ENCODE peak calls at places on chromosomes 2 and 18, in six cellular contexts. E is A549, O is HepG2, K is K562, W is GM12878, N is upper lobe of left lung. C is an unnamed sample.

GRCh38 chr2:112834379-112835014 is 2.1 kb downstream of the IL1B start:
- ATAC-seq in E (no peak), O (peak; percentile 72), K (no peak), W (no peak), N (no peak), C (no peak)

GRCh38 chr2:111924617-111925107 is 26.3 kb downstream of the MERTK start:
- ATAC-seq in E (no peak), O (no peak), K (no peak), W (no peak), N (no peak), C (no peak)

GRCh38 chr18:63505566-63506335 is 29.0 kb downstream of the SERPINB5 start:
- ATAC-seq in E (peak; percentile 80), O (peak; percentile 78), K (peak; percentile 84), W (peak; percentile 85), N (no peak), C (no peak)

GRCh38 chr18:79962311-79962710 is 2.1 kb upstream of the HSBP1L1 start:
- ATAC-seq in E (no peak), O (no peak), K (no peak), W (no peak), N (peak; percentile 86), C (no peak)

GRCh38 chr18:80200932-80201672 is 46.2 kb downstream of the PARD6G start:
- ATAC-seq in E (no peak), O (no peak), K (no peak), W (peak; percentile 10), N (no peak), C (no peak)

GRCh38 chr2:75317316-75317715 is 118.0 kb upstream of the TACR1 start:
- ATAC-seq in E (no peak), O (no peak), K (no peak), W (peak; percentile 48), N (no peak), C (no peak)

GRCh38 chr2:8285898-8286297 is 396.0 kb upstream of the ID2 start:
- ATAC-seq in E (no peak), O (no peak), K (no peak), W (no peak), N (no peak), C (no peak)

GRCh38 chr2:177611310-177611886 is 218.8 kb downstream of the AGPS start:
- ATAC-seq in E (no peak), O (peak; percentile 38), K (no peak), W (no peak), N (peak; percentile 69), C (no peak)

GRCh38 chr2:168397629-168398028 is 58.4 kb upstream of the CERS6 start:
- ATAC-seq in E (no peak), O (no peak), K (no peak), W (no peak), N (no peak), C (no peak)

GRCh38 chr2:150487537-150488429 is at the start of gene RND3:
- ATAC-seq in E (peak; percentile 62), O (peak; percentile 85), K (peak; percentile 92), W (peak; percentile 60), N (peak; percentile 89), C (peak; percentile 87)
- TF ChIP-seq POLR2A in E (peak; percentile 100), O (no peak), K (no peak), W (no peak), N (peak; percentile 82), C (peak; percentile 97)

DNA sequence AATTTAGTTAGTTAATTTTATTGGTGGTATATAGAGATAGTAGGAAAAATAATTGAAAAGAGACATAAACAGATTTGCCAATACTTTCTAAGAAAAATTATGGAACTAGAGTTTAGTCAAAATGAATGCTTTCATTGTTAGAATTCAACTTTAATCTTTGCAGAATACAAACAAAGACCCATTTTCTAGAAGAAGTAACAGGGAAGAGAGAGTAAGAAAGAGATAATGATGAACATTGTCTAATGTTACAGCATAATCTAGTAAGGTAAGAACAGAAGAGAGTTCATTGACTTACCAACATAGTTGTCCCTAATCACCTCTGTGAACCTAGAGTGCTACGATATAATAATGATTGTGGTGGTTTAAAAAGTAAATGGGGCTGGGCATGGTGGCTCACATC is 23.7 kb downstream of the SCN1A start:
- ATAC-seq in E (no peak), O (peak; percentile 41), K (no peak), W (no peak), N (no peak), C (no peak)
- TF ChIP-seq EP300 in E (no peak), O (no peak), K (no peak), W (no peak), N (no peak), C (no peak)

GRCh38 chr18:74171910-74172606 is 23.7 kb downstream of the TIMM21 start:
- ATAC-seq in E (peak; percentile 60), O (peak; percentile 84), K (peak; percentile 44), W (peak; percentile 97), N (no peak), C (no peak)

GRCh38 chr18:74163019-74163656 is 14.8 kb downstream of the TIMM21 start:
- ATAC-seq in E (no peak), O (no peak), K (no peak), W (no peak), N (no peak), C (no peak)

GRCh38 chr18:74166397-74166796 is 18.1 kb downstream of the TIMM21 start:
- ATAC-seq in E (no peak), O (peak; percentile 75), K (no peak), W (no peak), N (no peak), C (no peak)
- TF ChIP-seq POLR2A in E (no peak), O (no peak), K (no peak), W (no peak), N (no peak), C (no peak)

GRCh38 chr2:29013046-29013780 is 32.1 kb downstream of the TOGARAM2 start:
- ATAC-seq in E (peak; percentile 37), O (no peak), K (no peak), W (no peak), N (no peak), C (no peak)
- TF ChIP-seq EP300 in E (no peak), O (no peak), K (no peak), W (no peak), N (no peak), C (no peak)

GRCh38 chr18:11458447-11458846 is 150.9 kb upstream of the SLC35G4 start:
- ATAC-seq in E (no peak), O (no peak), K (no peak), W (no peak), N (no peak), C (no peak)
- TF ChIP-seq POLR2A in E (no peak), O (no peak), K (no peak), W (no peak), N (no peak), C (no peak)

DNA sequence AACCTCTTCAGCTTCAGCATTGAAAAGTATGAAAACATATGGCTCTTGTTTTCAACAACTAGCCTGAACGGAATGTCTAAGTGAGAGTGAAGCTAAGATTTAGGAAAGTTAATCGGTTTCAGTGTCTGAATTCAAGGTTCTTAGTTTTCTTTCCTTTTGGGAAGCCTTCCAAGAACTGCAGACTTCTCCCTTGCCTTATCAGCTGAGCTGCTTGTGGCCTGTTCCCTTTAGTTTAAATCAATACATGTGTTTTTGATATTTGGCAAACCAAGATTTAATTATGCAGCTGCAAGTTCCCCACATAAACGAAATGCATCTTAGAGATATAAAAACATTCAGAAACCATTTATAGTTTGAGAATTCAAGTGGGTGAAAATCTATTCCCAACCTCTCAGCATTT is 274.3 kb upstream of the NRP2 start:
- ATAC-seq in E (no peak), O (no peak), K (no peak), W (no peak), N (no peak), C (no peak)
- TF ChIP-seq EP300 in E (no peak), O (no peak), K (no peak), W (no peak), N (no peak), C (no peak)

GRCh38 chr2:160199053-160199452 is 1.0 kb downstream of the ITGB6 start:
- ATAC-seq in E (no peak), O (no peak), K (no peak), W (no peak), N (no peak), C (no peak)

GRCh38 chr2:160197587-160197986 is 2.5 kb downstream of the ITGB6 start:
- ATAC-seq in E (no peak), O (no peak), K (no peak), W (peak; percentile 21), N (no peak), C (no peak)

GRCh38 chr2:160201849-160202539 is 1.9 kb upstream of the ITGB6 start:
- ATAC-seq in E (no peak), O (no peak), K (no peak), W (peak; percentile 77), N (no peak), C (no peak)

GRCh38 chr2:160200921-160201320 is 849 bp upstream of the ITGB6 start:
- ATAC-seq in E (no peak), O (no peak), K (no peak), W (no peak), N (no peak), C (no peak)

DNA sequence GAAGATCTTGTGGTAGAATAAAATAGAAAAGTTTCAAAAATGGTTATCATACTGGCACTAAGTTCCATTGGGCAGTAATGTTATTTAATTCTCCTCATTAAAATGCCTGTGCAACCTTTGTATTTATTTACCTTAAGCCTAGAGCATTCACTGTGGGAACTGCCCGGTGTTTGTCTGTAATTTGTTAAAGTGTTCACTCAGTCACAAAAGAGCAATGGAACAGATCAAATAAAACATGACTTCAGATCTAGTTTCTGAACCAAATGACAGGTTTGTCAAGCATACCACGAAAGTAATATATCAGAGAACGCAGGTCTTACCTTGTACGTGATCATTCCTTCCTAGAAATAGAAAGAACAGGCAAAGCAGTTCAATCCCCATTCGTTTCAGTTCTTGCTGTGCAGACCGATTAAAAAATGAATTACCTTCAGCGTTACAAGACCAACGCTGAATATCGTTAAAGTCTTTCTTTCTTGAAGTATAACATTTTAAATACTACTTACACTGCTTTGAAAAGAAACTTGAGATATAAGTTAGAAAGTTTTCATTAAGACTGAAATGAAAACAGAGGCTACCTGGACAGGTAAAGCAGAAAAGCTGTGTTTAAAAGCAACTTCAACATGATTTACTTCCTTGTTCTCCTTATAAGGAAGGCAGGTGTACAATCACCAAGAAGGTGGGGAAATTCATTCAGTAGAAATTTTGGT is at the start of gene ITGB6:
- ATAC-seq in E (no peak), O (no peak), K (no peak), W (no peak), N (no peak), C (no peak)
- TF ChIP-seq POLR2A in E (no peak), O (no peak), K (no peak), W (no peak), N (peak; percentile 42), C (no peak)

GRCh38 chr2:12177052-12177994 is 430.9 kb downstream of the LPIN1 start:
- ATAC-seq in E (peak; percentile 33), O (peak; percentile 80), K (peak; percentile 97), W (peak; percentile 97), N (peak; percentile 66), C (peak; percentile 64)
- TF ChIP-seq EP300 in E (no peak), O (no peak), K (peak; percentile 85), W (no peak), N (peak; percentile 75), C (no peak)

GRCh38 chr2:207935121-207935990 is 90.0 kb downstream of the PLEKHM3 start:
- ATAC-seq in E (no peak), O (peak; percentile 40), K (no peak), W (no peak), N (peak; percentile 73), C (no peak)
- TF ChIP-seq POLR2A in E (no peak), O (no peak), K (no peak), W (no peak), N (no peak), C (no peak)